ENCODE peak calls at places on chromosomes 13 and 19, in six cellular contexts. I is left ventricle myocardium superior; P is stimulated activated CD4-positive, alpha-beta T cell treated with anti-CD3 and anti-CD28 coated beads, Interleukin-4, amount 100 ng/mL, for 4 hours; C is upper lobe of right lung; B is neural crest cell; L is activated CD8-positive, alpha-beta memory T cell treated with anti-CD3 and anti-CD28 coated beads for 48 hours. J is an unnamed sample.

GRCh38 chr19:1035998-1036621 is 3.8 kb upstream of the ABCA7 start:
- DNase-seq in I (no peak), P (no peak), C (no peak), B (no peak), L (no peak), J (no peak)

GRCh38 chr13:23509781-23510543 is 60.2 kb upstream of the TNFRSF19 start:
- DNase-seq in I (no peak), P (no peak), C (no peak), B (no peak), L (no peak), J (no peak)

GRCh38 chr19:38676023-38676877 is 28.8 kb downstream of the ACTN4 start:
- DNase-seq in I (peak; percentile 48), P (no peak), C (no peak), B (no peak), L (no peak), J (no peak)

GRCh38 chr13:75495938-75496337 is 14.0 kb upstream of the TBC1D4 start:
- DNase-seq in I (no peak), P (no peak), C (no peak), B (no peak), L (no peak), J (no peak)

GRCh38 chr13:111947876-111948275 is 119.1 kb upstream of the SOX1 start:
- DNase-seq in I (no peak), P (no peak), C (no peak), B (no peak), L (no peak), J (peak; percentile 50)

GRCh38 chr13:49986471-49986870 is 10.4 kb upstream of the TRIM13 start:
- DNase-seq in I (no peak), P (no peak), C (no peak), B (no peak), L (no peak), J (no peak)

GRCh38 chr13:37040789-37041188 is 18.7 kb downstream of the SUPT20H start:
- DNase-seq in I (no peak), P (no peak), C (no peak), B (no peak), L (no peak), J (no peak)

GRCh38 chr19:42254850-42255765 is at the start of gene ERF:
- DNase-seq in I (peak; percentile 97), P (peak; percentile 91), C (peak; percentile 97), B (peak; percentile 87), L (peak; percentile 89), J (no peak)

GRCh38 chr19:289651-290538 is 1.3 kb downstream of the PLPP2 start:
- DNase-seq in I (no peak), P (peak; percentile 46), C (peak; percentile 72), B (no peak), L (no peak), J (no peak)

J was measured in chondrocyte.